ENCODE peak calls at places on chromosomes 13 and 19, in nine cellular contexts. X is coronary artery; I is ovary; H is Peyer's patch; T is foreskin fibroblast; P is AG10803; B is spleen; C is lung; A is activated CD8-positive, alpha-beta T cell treated with anti-CD3 and anti-CD28 coated beads for 36 hours. V is an unnamed sample.

GRCh38 chr19:55273978-55274707 is 5.8 kb downstream of the HSPBP1 start:
- DNase-seq in X (no peak), I (no peak), H (no peak), T (no peak), P (no peak), B (no peak), C (no peak), A (no peak), V (no peak)

GRCh38 chr13:107117327-107118012 is 549.5 kb upstream of the ARGLU1 start:
- DNase-seq in X (no peak), I (no peak), H (no peak), T (peak; percentile 2), P (peak; percentile 4), B (no peak), C (no peak), A (no peak), V (no peak)

GRCh38 chr19:4370418-4371041 is 27.2 kb downstream of the MPND start:
- DNase-seq in X (no peak), I (no peak), H (no peak), T (no peak), P (no peak), B (no peak), C (no peak), A (no peak), V (no peak)

GRCh38 chr13:84439108-84439507 is 556.8 kb upstream of the SLITRK1 start:
- DNase-seq in X (no peak), I (no peak), H (no peak), T (peak; percentile 66), P (peak; percentile 58), B (no peak), C (no peak), A (no peak), V (peak; percentile 66)

GRCh38 chr19:872266-872951 is 12.9 kb downstream of the CFD start:
- DNase-seq in X (no peak), I (peak; percentile 70), H (peak; percentile 87), T (peak; percentile 88), P (peak; percentile 69), B (peak; percentile 94), C (peak; percentile 84), A (peak; percentile 94), V (peak; percentile 59)

GRCh38 chr19:44779150-44779549 is 1.5 kb downstream of the CBLC start:
- DNase-seq in X (no peak), I (no peak), H (no peak), T (no peak), P (no peak), B (no peak), C (no peak), A (no peak), V (no peak)

GRCh38 chr19:45821103-45821521 is 6.0 kb upstream of the RSPH6A start:
- DNase-seq in X (no peak), I (no peak), H (no peak), T (no peak), P (no peak), B (no peak), C (no peak), A (no peak), V (no peak)

GRCh38 chr13:90801621-90802020 is 545.9 kb upstream of the MIR17HG start:
- DNase-seq in X (no peak), I (no peak), H (no peak), T (no peak), P (no peak), B (no peak), C (no peak), A (no peak), V (no peak)

GRCh38 chr13:20945952-20946383 is 43.4 kb upstream of the XPO4 start:
- DNase-seq in X (no peak), I (no peak), H (no peak), T (peak; percentile 33), P (no peak), B (no peak), C (no peak), A (peak; percentile 12), V (no peak)

GRCh38 chr19:41265376-41266153 is 1.4 kb downstream of the HNRNPUL1 start:
- DNase-seq in X (no peak), I (peak; percentile 30), H (peak; percentile 57), T (peak; percentile 47), P (peak; percentile 34), B (no peak), C (peak; percentile 35), A (peak; percentile 29), V (peak; percentile 25)

GRCh38 chr13:100235311-100235901 is 146.5 kb downstream of the PCCA start:
- DNase-seq in X (no peak), I (no peak), H (no peak), T (peak; percentile 76), P (peak; percentile 65), B (no peak), C (no peak), A (peak; percentile 21), V (peak; percentile 79)

GRCh38 chr13:74070065-74070464 is 64.1 kb downstream of the KLF12 start:
- DNase-seq in X (no peak), I (no peak), H (no peak), T (no peak), P (no peak), B (no peak), C (no peak), A (peak; percentile 30), V (no peak)

GRCh38 chr19:12379732-12380443 is 14.4 kb upstream of the ZNF442 start:
- DNase-seq in X (no peak), I (no peak), H (no peak), T (no peak), P (no peak), B (no peak), C (no peak), A (no peak), V (no peak)

GRCh38 chr13:98252931-98253470 is 75.9 kb upstream of the RNF113B start:
- DNase-seq in X (peak; percentile 4), I (no peak), H (no peak), T (peak; percentile 85), P (peak; percentile 84), B (no peak), C (no peak), A (no peak), V (peak; percentile 78)

GRCh38 chr19:32824136-32824835 is 45.3 kb downstream of the SLC7A9 start:
- DNase-seq in X (no peak), I (no peak), H (no peak), T (no peak), P (no peak), B (no peak), C (no peak), A (no peak), V (no peak)
- TF ChIP-seq CTCF in X (no peak), I (no peak), H (no peak), T (no peak), P (no peak), B (no peak), C (no peak), A (no peak), V (no peak)

GRCh38 chr13:109846185-109846584 is 59.8 kb upstream of the IRS2 start:
- DNase-seq in X (no peak), I (no peak), H (no peak), T (no peak), P (no peak), B (no peak), C (no peak), A (no peak), V (no peak)
- TF ChIP-seq CTCF in X (no peak), I (no peak), H (no peak), T (no peak), P (no peak), B (no peak), C (no peak), A (no peak), V (no peak)

GRCh38 chr13:40789275-40790231 is at the start of gene SLC25A15:
- DNase-seq in X (peak; percentile 84), I (peak; percentile 65), H (peak; percentile 93), T (peak; percentile 95), P (peak; percentile 81), B (peak; percentile 95), C (peak; percentile 81), A (peak; percentile 78), V (peak; percentile 72)
- TF ChIP-seq CTCF in X (no peak), I (peak; percentile 44), H (peak; percentile 66), T (no peak), P (no peak), B (no peak), C (no peak), A (no peak), V (no peak)

GRCh38 chr19:35306473-35307246 is 14.7 kb downstream of the MAG start:
- DNase-seq in X (no peak), I (no peak), H (no peak), T (no peak), P (no peak), B (no peak), C (no peak), A (peak; percentile 46), V (no peak)
- TF ChIP-seq CTCF in X (no peak), I (no peak), H (no peak), T (no peak), P (no peak), B (peak; percentile 7), C (no peak), A (peak; percentile 33), V (no peak)

GRCh38 chr19:54172764-54173699 is at the start of gene TMC4:
- DNase-seq in X (no peak), I (no peak), H (peak; percentile 88), T (no peak), P (peak; percentile 24), B (no peak), C (peak; percentile 76), A (peak; percentile 22), V (peak; percentile 35)
- TF ChIP-seq CTCF in X (no peak), I (no peak), H (peak; percentile 93), T (no peak), P (no peak), B (no peak), C (no peak), A (no peak), V (no peak)

GRCh38 chr13:39016789-39017188 is 21.1 kb downstream of the PROSER1 start:
- DNase-seq in X (no peak), I (no peak), H (no peak), T (peak; percentile 56), P (peak; percentile 15), B (no peak), C (no peak), A (peak; percentile 50), V (peak; percentile 35)

GRCh38 chr13:39013462-39013861 is 22.8 kb upstream of the STOML3 start:
- DNase-seq in X (no peak), I (no peak), H (no peak), T (no peak), P (no peak), B (no peak), C (no peak), A (no peak), V (no peak)

GRCh38 chr13:39016087-39016486 is 21.8 kb downstream of the PROSER1 start:
- DNase-seq in X (no peak), I (no peak), H (no peak), T (no peak), P (no peak), B (no peak), C (no peak), A (no peak), V (no peak)

DNA sequence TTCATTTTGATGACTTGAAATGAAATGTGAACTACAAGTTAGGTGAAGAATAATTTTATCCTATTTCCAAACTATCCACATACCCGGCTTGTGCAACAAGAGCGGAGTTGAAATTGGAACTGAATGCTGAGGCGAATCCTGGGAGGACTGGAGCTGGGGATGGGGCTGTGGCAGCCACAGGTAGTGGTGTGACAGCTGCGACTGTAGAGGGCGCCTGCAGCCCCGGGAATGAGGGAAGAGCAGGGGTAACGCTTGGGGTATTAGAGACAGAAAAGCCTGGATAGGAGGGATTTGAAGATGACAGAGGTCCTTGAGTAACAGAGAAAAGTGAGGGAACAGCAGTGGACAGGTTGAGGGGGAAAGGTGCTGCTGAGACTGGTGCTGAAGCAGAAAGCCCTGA is 22.0 kb upstream of the STOML3 start:
- DNase-seq in X (no peak), I (no peak), H (no peak), T (no peak), P (no peak), B (no peak), C (no peak), A (no peak), V (no peak)
- TF ChIP-seq CTCF in X (no peak), I (no peak), H (no peak), T (no peak), P (no peak), B (no peak), C (no peak), A (no peak), V (peak; percentile 4)